ENCODE peak calls at places on chromosomes 12 and 14, in seven cellular contexts. One of them, this sample, is unnamed.

GRCh38 chr14:98186140-98186539 is 1085.9 kb downstream of the BCL11B start:
- DNase-seq in CD8-positive, alpha-beta T cell: no peak
- DNase-seq in AG09309: no peak
- DNase-seq in Calu3: no peak
- DNase-seq in GM10248: no peak
- DNase-seq in RWPE1: peak; percentile 55
- DNase-seq in foreskin fibroblast: no peak
- DNase-seq in this sample: no peak

GRCh38 chr12:89183985-89184435 is 168.3 kb downstream of the DUSP6 start:
- DNase-seq in CD8-positive, alpha-beta T cell: no peak
- DNase-seq in foreskin fibroblast: peak; percentile 92
- DNase-seq in GM10248: no peak
- DNase-seq in RWPE1: no peak
- DNase-seq in Calu3: no peak
- DNase-seq in AG09309: peak; percentile 61
- DNase-seq in this sample: no peak

GRCh38 chr12:44159211-44159610 is 323.3 kb downstream of the TMEM117 start:
- DNase-seq in AG09309: no peak
- DNase-seq in RWPE1: no peak
- DNase-seq in foreskin fibroblast: no peak
- DNase-seq in GM10248: no peak
- DNase-seq in CD8-positive, alpha-beta T cell: no peak
- DNase-seq in Calu3: no peak
- DNase-seq in this sample: no peak

GRCh38 chr12:100460702-100461101 is 13.0 kb upstream of the NR1H4 start:
- DNase-seq in RWPE1: no peak
- DNase-seq in AG09309: no peak
- DNase-seq in GM10248: no peak
- DNase-seq in foreskin fibroblast: no peak
- DNase-seq in CD8-positive, alpha-beta T cell: no peak
- DNase-seq in Calu3: no peak
- DNase-seq in this sample: no peak

GRCh38 chr12:32183646-32184045 is 77.0 kb downstream of the BICD1 start:
- DNase-seq in foreskin fibroblast: no peak
- DNase-seq in AG09309: no peak
- DNase-seq in GM10248: no peak
- DNase-seq in RWPE1: no peak
- DNase-seq in Calu3: no peak
- DNase-seq in CD8-positive, alpha-beta T cell: no peak
- DNase-seq in this sample: no peak

GRCh38 chr12:21819678-21820077 is 45.2 kb upstream of the KCNJ8 start:
- DNase-seq in RWPE1: no peak
- DNase-seq in AG09309: no peak
- DNase-seq in foreskin fibroblast: no peak
- DNase-seq in GM10248: no peak
- DNase-seq in CD8-positive, alpha-beta T cell: no peak
- DNase-seq in Calu3: no peak
- DNase-seq in this sample: no peak

GRCh38 chr14:50060871-50061663 is 55.3 kb downstream of the VCPKMT start:
- DNase-seq in CD8-positive, alpha-beta T cell: peak; percentile 42
- DNase-seq in AG09309: peak; percentile 85
- DNase-seq in GM10248: peak; percentile 46
- DNase-seq in Calu3: peak; percentile 57
- DNase-seq in foreskin fibroblast: peak; percentile 89
- DNase-seq in RWPE1: peak; percentile 90
- DNase-seq in this sample: no peak

GRCh38 chr12:39930066-39930465 is 175.8 kb downstream of the SLC2A13 start:
- DNase-seq in CD8-positive, alpha-beta T cell: no peak
- DNase-seq in Calu3: no peak
- DNase-seq in RWPE1: no peak
- DNase-seq in AG09309: no peak
- DNase-seq in GM10248: no peak
- DNase-seq in foreskin fibroblast: no peak
- DNase-seq in this sample: no peak

GRCh38 chr12:99137124-99137845 is 492.2 kb downstream of the APAF1 start:
- DNase-seq in CD8-positive, alpha-beta T cell: no peak
- DNase-seq in foreskin fibroblast: no peak
- DNase-seq in Calu3: no peak
- DNase-seq in AG09309: no peak
- DNase-seq in GM10248: no peak
- DNase-seq in RWPE1: no peak
- DNase-seq in this sample: no peak

GRCh38 chr12:131018808-131019397 is 65.2 kb downstream of the ADGRD1 start:
- DNase-seq in GM10248: no peak
- DNase-seq in RWPE1: no peak
- DNase-seq in CD8-positive, alpha-beta T cell: no peak
- DNase-seq in AG09309: no peak
- DNase-seq in Calu3: no peak
- DNase-seq in foreskin fibroblast: no peak
- DNase-seq in this sample: no peak

GRCh38 chr12:93201990-93202389 is 175.7 kb upstream of the NUDT4 start:
- DNase-seq in GM10248: no peak
- DNase-seq in Calu3: no peak
- DNase-seq in CD8-positive, alpha-beta T cell: no peak
- DNase-seq in AG09309: no peak
- DNase-seq in foreskin fibroblast: no peak
- DNase-seq in RWPE1: no peak
- DNase-seq in this sample: no peak

GRCh38 chr12:75389061-75389460 is 1.8 kb upstream of the GLIPR1L2 start:
- DNase-seq in CD8-positive, alpha-beta T cell: no peak
- DNase-seq in Calu3: peak; percentile 15
- DNase-seq in GM10248: no peak
- DNase-seq in foreskin fibroblast: peak; percentile 55
- DNase-seq in RWPE1: peak; percentile 13
- DNase-seq in AG09309: no peak
- DNase-seq in this sample: no peak

GRCh38 chr12:131929530-131930456 is 717 bp downstream of the PUS1 start:
- DNase-seq in CD8-positive, alpha-beta T cell: peak; percentile 32
- DNase-seq in Calu3: peak; percentile 51
- DNase-seq in RWPE1: peak; percentile 28
- DNase-seq in AG09309: no peak
- DNase-seq in GM10248: no peak
- DNase-seq in foreskin fibroblast: no peak
- DNase-seq in this sample: no peak

GRCh38 chr14:73173092-73173735 is 36.9 kb downstream of the PSEN1 start:
- DNase-seq in Calu3: no peak
- DNase-seq in GM10248: peak; percentile 31
- DNase-seq in AG09309: peak; percentile 24
- DNase-seq in CD8-positive, alpha-beta T cell: no peak
- DNase-seq in foreskin fibroblast: peak; percentile 29
- DNase-seq in RWPE1: peak; percentile 27
- DNase-seq in this sample: no peak
- TF ChIP-seq CTCF in Calu3: peak; percentile 6
- TF ChIP-seq CTCF in GM10248: peak; percentile 49
- TF ChIP-seq CTCF in AG09309: peak; percentile 55
- TF ChIP-seq CTCF in CD8-positive, alpha-beta T cell: peak; percentile 43
- TF ChIP-seq CTCF in foreskin fibroblast: peak; percentile 35
- TF ChIP-seq CTCF in RWPE1: peak; percentile 65
- TF ChIP-seq CTCF in this sample: peak; percentile 73

GRCh38 chr14:54132485-54132884 is 175.9 kb upstream of the BMP4 start:
- DNase-seq in foreskin fibroblast: no peak
- DNase-seq in AG09309: no peak
- DNase-seq in Calu3: no peak
- DNase-seq in RWPE1: no peak
- DNase-seq in GM10248: no peak
- DNase-seq in CD8-positive, alpha-beta T cell: no peak
- DNase-seq in this sample: no peak
- TF ChIP-seq CTCF in foreskin fibroblast: no peak
- TF ChIP-seq CTCF in AG09309: no peak
- TF ChIP-seq CTCF in Calu3: no peak
- TF ChIP-seq CTCF in RWPE1: no peak
- TF ChIP-seq CTCF in GM10248: no peak
- TF ChIP-seq CTCF in CD8-positive, alpha-beta T cell: no peak
- TF ChIP-seq CTCF in this sample: no peak

GRCh38 chr12:8559676-8560075 is 19.0 kb upstream of the CLEC4E start:
- DNase-seq in GM10248: no peak
- DNase-seq in foreskin fibroblast: no peak
- DNase-seq in AG09309: no peak
- DNase-seq in Calu3: no peak
- DNase-seq in CD8-positive, alpha-beta T cell: no peak
- DNase-seq in RWPE1: no peak
- DNase-seq in this sample: no peak

GRCh38 chr12:8563383-8563782 is 22.7 kb upstream of the CLEC4E start:
- DNase-seq in RWPE1: no peak
- DNase-seq in AG09309: no peak
- DNase-seq in GM10248: no peak
- DNase-seq in CD8-positive, alpha-beta T cell: no peak
- DNase-seq in Calu3: no peak
- DNase-seq in foreskin fibroblast: no peak
- DNase-seq in this sample: no peak

GRCh38 chr12:8564656-8565055 is 24.0 kb upstream of the CLEC4E start:
- DNase-seq in RWPE1: no peak
- DNase-seq in Calu3: peak; percentile 6
- DNase-seq in CD8-positive, alpha-beta T cell: no peak
- DNase-seq in GM10248: no peak
- DNase-seq in AG09309: no peak
- DNase-seq in foreskin fibroblast: no peak
- DNase-seq in this sample: no peak

GRCh38 chr12:8560986-8561385 is 20.3 kb upstream of the CLEC4E start:
- DNase-seq in AG09309: no peak
- DNase-seq in Calu3: no peak
- DNase-seq in GM10248: no peak
- DNase-seq in foreskin fibroblast: no peak
- DNase-seq in RWPE1: no peak
- DNase-seq in CD8-positive, alpha-beta T cell: no peak
- DNase-seq in this sample: no peak

GRCh38 chr12:8562310-8562709 is 21.6 kb upstream of the CLEC4E start:
- DNase-seq in CD8-positive, alpha-beta T cell: no peak
- DNase-seq in Calu3: no peak
- DNase-seq in foreskin fibroblast: no peak
- DNase-seq in GM10248: no peak
- DNase-seq in RWPE1: no peak
- DNase-seq in AG09309: no peak
- DNase-seq in this sample: no peak
- TF ChIP-seq CTCF in CD8-positive, alpha-beta T cell: no peak
- TF ChIP-seq CTCF in Calu3: no peak
- TF ChIP-seq CTCF in foreskin fibroblast: no peak
- TF ChIP-seq CTCF in GM10248: no peak
- TF ChIP-seq CTCF in RWPE1: no peak
- TF ChIP-seq CTCF in AG09309: no peak
- TF ChIP-seq CTCF in this sample: no peak

GRCh38 chr12:20792971-20793370 is 17.5 kb upstream of the SLCO1B3 start:
- DNase-seq in GM10248: no peak
- DNase-seq in RWPE1: no peak
- DNase-seq in foreskin fibroblast: no peak
- DNase-seq in Calu3: no peak
- DNase-seq in AG09309: no peak
- DNase-seq in CD8-positive, alpha-beta T cell: no peak
- DNase-seq in this sample: no peak

GRCh38 chr12:20800160-20800559 is 10.3 kb upstream of the SLCO1B3 start:
- DNase-seq in CD8-positive, alpha-beta T cell: no peak
- DNase-seq in AG09309: no peak
- DNase-seq in Calu3: no peak
- DNase-seq in foreskin fibroblast: no peak
- DNase-seq in RWPE1: no peak
- DNase-seq in GM10248: no peak
- DNase-seq in this sample: no peak

GRCh38 chr12:20801035-20801434 is 9.5 kb upstream of the SLCO1B3 start:
- DNase-seq in RWPE1: no peak
- DNase-seq in CD8-positive, alpha-beta T cell: no peak
- DNase-seq in AG09309: no peak
- DNase-seq in GM10248: no peak
- DNase-seq in foreskin fibroblast: no peak
- DNase-seq in Calu3: no peak
- DNase-seq in this sample: no peak

GRCh38 chr12:20798561-20798960 is 11.9 kb upstream of the SLCO1B3 start:
- DNase-seq in GM10248: no peak
- DNase-seq in AG09309: no peak
- DNase-seq in RWPE1: no peak
- DNase-seq in CD8-positive, alpha-beta T cell: no peak
- DNase-seq in Calu3: peak; percentile 12
- DNase-seq in foreskin fibroblast: no peak
- DNase-seq in this sample: no peak
- TF ChIP-seq CTCF in GM10248: peak; percentile 23
- TF ChIP-seq CTCF in AG09309: peak; percentile 4
- TF ChIP-seq CTCF in RWPE1: no peak
- TF ChIP-seq CTCF in CD8-positive, alpha-beta T cell: no peak
- TF ChIP-seq CTCF in Calu3: no peak
- TF ChIP-seq CTCF in foreskin fibroblast: no peak
- TF ChIP-seq CTCF in this sample: peak; percentile 71

GRCh38 chr14:69001375-69001774 is 22.3 kb upstream of the ACTN1 start:
- DNase-seq in foreskin fibroblast: no peak
- DNase-seq in AG09309: no peak
- DNase-seq in Calu3: no peak
- DNase-seq in RWPE1: no peak
- DNase-seq in CD8-positive, alpha-beta T cell: no peak
- DNase-seq in GM10248: no peak
- DNase-seq in this sample: no peak

GRCh38 chr14:69005432-69006148 is 26.5 kb upstream of the ACTN1 start:
- DNase-seq in GM10248: no peak
- DNase-seq in RWPE1: peak; percentile 95
- DNase-seq in foreskin fibroblast: peak; percentile 83
- DNase-seq in CD8-positive, alpha-beta T cell: no peak
- DNase-seq in Calu3: peak; percentile 71
- DNase-seq in AG09309: peak; percentile 87
- DNase-seq in this sample: peak; percentile 88

GRCh38 chr14:69004731-69005431 is 25.8 kb upstream of the ACTN1 start:
- DNase-seq in foreskin fibroblast: no peak
- DNase-seq in CD8-positive, alpha-beta T cell: no peak
- DNase-seq in Calu3: peak; percentile 5
- DNase-seq in RWPE1: no peak
- DNase-seq in GM10248: no peak
- DNase-seq in AG09309: no peak
- DNase-seq in this sample: no peak

GRCh38 chr14:69003626-69004025 is 24.5 kb upstream of the ACTN1 start:
- DNase-seq in CD8-positive, alpha-beta T cell: no peak
- DNase-seq in Calu3: no peak
- DNase-seq in GM10248: no peak
- DNase-seq in AG09309: no peak
- DNase-seq in RWPE1: no peak
- DNase-seq in foreskin fibroblast: no peak
- DNase-seq in this sample: no peak

DNA sequence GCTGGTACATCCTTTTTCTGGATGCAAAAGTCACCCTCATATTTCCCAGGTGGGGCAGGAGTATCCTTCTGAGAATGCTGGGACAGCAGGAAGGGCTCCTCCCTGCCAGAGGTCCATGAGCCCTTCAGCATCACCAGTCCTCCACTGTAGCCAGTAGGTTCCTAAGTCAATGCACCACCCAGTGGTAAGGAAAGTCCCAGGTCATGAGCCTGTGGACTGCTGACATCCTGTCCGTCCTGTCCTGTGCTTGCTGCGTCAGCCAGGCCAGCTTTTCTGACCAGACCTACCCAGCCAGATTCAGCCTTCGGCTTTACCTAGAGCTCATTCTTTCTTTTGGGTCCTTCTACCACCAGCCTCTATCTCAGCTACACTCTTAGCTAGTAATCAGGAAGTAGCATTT is 23.0 kb upstream of the ACTN1 start:
- DNase-seq in GM10248: no peak
- DNase-seq in foreskin fibroblast: no peak
- DNase-seq in CD8-positive, alpha-beta T cell: no peak
- DNase-seq in RWPE1: no peak
- DNase-seq in AG09309: no peak
- DNase-seq in Calu3: peak; percentile 58
- DNase-seq in this sample: no peak
- TF ChIP-seq CTCF in GM10248: no peak
- TF ChIP-seq CTCF in foreskin fibroblast: peak; percentile 26
- TF ChIP-seq CTCF in CD8-positive, alpha-beta T cell: no peak
- TF ChIP-seq CTCF in RWPE1: no peak
- TF ChIP-seq CTCF in AG09309: no peak
- TF ChIP-seq CTCF in Calu3: peak; percentile 17
- TF ChIP-seq CTCF in this sample: no peak

This sample was measured in osteocyte.